ENCODE peak calls at places on chromosomes 6 and 20, in five cellular contexts. One of them, this sample, is unnamed.

GRCh38 chr6:71171478-71172070 is 117.0 kb upstream of the OGFRL1 start:
- DNase-seq in nephron progenitor cell: no peak
- DNase-seq in A549: no peak
- DNase-seq in GM23338: no peak
- DNase-seq in brain microvascular endothelial cell: no peak
- DNase-seq in this sample: no peak

GRCh38 chr20:13533946-13534345 is 104.8 kb downstream of the TASP1 start:
- DNase-seq in nephron progenitor cell: no peak
- DNase-seq in A549: no peak
- DNase-seq in GM23338: no peak
- DNase-seq in brain microvascular endothelial cell: no peak
- DNase-seq in this sample: no peak

GRCh38 chr6:18330548-18331066 is 56.5 kb upstream of the RNF144B start:
- DNase-seq in nephron progenitor cell: no peak
- DNase-seq in A549: no peak
- DNase-seq in GM23338: no peak
- DNase-seq in brain microvascular endothelial cell: no peak
- DNase-seq in this sample: no peak

GRCh38 chr6:107116328-107116892 is 1.1 kb upstream of the BEND3 start:
- DNase-seq in nephron progenitor cell: peak; percentile 39
- DNase-seq in A549: peak; percentile 18
- DNase-seq in GM23338: peak; percentile 96
- DNase-seq in brain microvascular endothelial cell: peak; percentile 22
- DNase-seq in this sample: no peak

GRCh38 chr6:163373240-163373639 is 41.3 kb upstream of the QKI start:
- DNase-seq in nephron progenitor cell: no peak
- DNase-seq in A549: no peak
- DNase-seq in GM23338: no peak
- DNase-seq in brain microvascular endothelial cell: no peak
- DNase-seq in this sample: no peak

GRCh38 chr6:7580927-7581618 is 8.9 kb upstream of the SNRNP48 start:
- DNase-seq in nephron progenitor cell: no peak
- DNase-seq in A549: no peak
- DNase-seq in GM23338: no peak
- DNase-seq in brain microvascular endothelial cell: no peak
- DNase-seq in this sample: no peak

GRCh38 chr6:35258858-35259193 is 709 bp upstream of the ZNF76 start:
- DNase-seq in nephron progenitor cell: no peak
- DNase-seq in A549: no peak
- DNase-seq in GM23338: peak; percentile 67
- DNase-seq in brain microvascular endothelial cell: peak; percentile 50
- DNase-seq in this sample: no peak

GRCh38 chr6:145372671-145373123 is 362.6 kb downstream of the EPM2A start:
- DNase-seq in nephron progenitor cell: no peak
- DNase-seq in A549: no peak
- DNase-seq in GM23338: no peak
- DNase-seq in brain microvascular endothelial cell: peak; percentile 16
- DNase-seq in this sample: no peak

GRCh38 chr6:135506270-135506997 is 8.9 kb upstream of the AHI1 start:
- DNase-seq in nephron progenitor cell: no peak
- DNase-seq in A549: peak; percentile 69
- DNase-seq in GM23338: peak; percentile 57
- DNase-seq in brain microvascular endothelial cell: peak; percentile 38
- DNase-seq in this sample: no peak

GRCh38 chr20:53142651-53143177 is 170.6 kb downstream of the TSHZ2 start:
- DNase-seq in nephron progenitor cell: no peak
- DNase-seq in A549: no peak
- DNase-seq in GM23338: no peak
- DNase-seq in brain microvascular endothelial cell: no peak
- DNase-seq in this sample: no peak

GRCh38 chr20:11112837-11113236 is 439.0 kb upstream of the JAG1 start:
- DNase-seq in nephron progenitor cell: no peak
- DNase-seq in A549: no peak
- DNase-seq in GM23338: no peak
- DNase-seq in brain microvascular endothelial cell: no peak
- DNase-seq in this sample: no peak

GRCh38 chr6:41442800-41443501 is 103.2 kb upstream of the FOXP4 start:
- DNase-seq in nephron progenitor cell: peak; percentile 92
- DNase-seq in A549: no peak
- DNase-seq in GM23338: peak; percentile 95
- DNase-seq in brain microvascular endothelial cell: no peak
- DNase-seq in this sample: no peak

GRCh38 chr6:142568857-142569597 is 267.2 kb downstream of the ADGRG6 start:
- DNase-seq in nephron progenitor cell: no peak
- DNase-seq in A549: no peak
- DNase-seq in GM23338: no peak
- DNase-seq in brain microvascular endothelial cell: peak; percentile 28
- DNase-seq in this sample: peak; percentile 1

GRCh38 chr20:20489054-20489453 is 121.2 kb downstream of the INSM1 start:
- DNase-seq in nephron progenitor cell: no peak
- DNase-seq in A549: no peak
- DNase-seq in GM23338: no peak
- DNase-seq in brain microvascular endothelial cell: no peak
- DNase-seq in this sample: no peak

GRCh38 chr6:150702675-150703074 is 103.0 kb downstream of the PLEKHG1 start:
- DNase-seq in nephron progenitor cell: no peak
- DNase-seq in A549: no peak
- DNase-seq in GM23338: no peak
- DNase-seq in brain microvascular endothelial cell: no peak
- DNase-seq in this sample: no peak

GRCh38 chr20:48393311-48393685 is 434.5 kb downstream of the PREX1 start:
- DNase-seq in nephron progenitor cell: no peak
- DNase-seq in A549: no peak
- DNase-seq in GM23338: no peak
- DNase-seq in brain microvascular endothelial cell: no peak
- DNase-seq in this sample: no peak

GRCh38 chr6:134247271-134247833 is 70.6 kb downstream of the SGK1 start:
- DNase-seq in nephron progenitor cell: no peak
- DNase-seq in A549: no peak
- DNase-seq in GM23338: no peak
- DNase-seq in brain microvascular endothelial cell: no peak
- DNase-seq in this sample: no peak

GRCh38 chr6:33967266-33967767 is 163.5 kb upstream of the MLN start:
- DNase-seq in nephron progenitor cell: no peak
- DNase-seq in A549: no peak
- DNase-seq in GM23338: no peak
- DNase-seq in brain microvascular endothelial cell: no peak
- DNase-seq in this sample: no peak

GRCh38 chr6:122647765-122648164 is 37.6 kb downstream of the PKIB start:
- DNase-seq in nephron progenitor cell: no peak
- DNase-seq in A549: no peak
- DNase-seq in GM23338: no peak
- DNase-seq in brain microvascular endothelial cell: no peak
- DNase-seq in this sample: no peak

GRCh38 chr20:51338692-51339440 is 203.7 kb downstream of the NFATC2 start:
- DNase-seq in nephron progenitor cell: no peak
- DNase-seq in A549: no peak
- DNase-seq in GM23338: no peak
- DNase-seq in brain microvascular endothelial cell: peak; percentile 95
- DNase-seq in this sample: no peak

GRCh38 chr20:42111349-42111748 is 493.2 kb upstream of the CHD6 start:
- DNase-seq in nephron progenitor cell: no peak
- DNase-seq in A549: no peak
- DNase-seq in GM23338: no peak
- DNase-seq in brain microvascular endothelial cell: no peak
- DNase-seq in this sample: no peak

GRCh38 chr6:154510144-154510905 is at the start of gene CNKSR3:
- DNase-seq in nephron progenitor cell: peak; percentile 97
- DNase-seq in A549: peak; percentile 88
- DNase-seq in GM23338: peak; percentile 98
- DNase-seq in brain microvascular endothelial cell: peak; percentile 91
- DNase-seq in this sample: peak; percentile 90

GRCh38 chr6:26104457-26105108 is 17.4 kb downstream of the HFE start:
- DNase-seq in nephron progenitor cell: no peak
- DNase-seq in A549: peak; percentile 75
- DNase-seq in GM23338: peak; percentile 19
- DNase-seq in brain microvascular endothelial cell: no peak
- DNase-seq in this sample: no peak

GRCh38 chr6:37283786-37284185 is 25.8 kb upstream of the TMEM217 start:
- DNase-seq in nephron progenitor cell: no peak
- DNase-seq in A549: no peak
- DNase-seq in GM23338: no peak
- DNase-seq in brain microvascular endothelial cell: no peak
- DNase-seq in this sample: peak; percentile 16

GRCh38 chr20:32672982-32673727 is 586 bp downstream of the C20orf203 start:
- DNase-seq in nephron progenitor cell: no peak
- DNase-seq in A549: no peak
- DNase-seq in GM23338: peak; percentile 71
- DNase-seq in brain microvascular endothelial cell: no peak
- DNase-seq in this sample: no peak

GRCh38 chr20:16368645-16369292 is 204.5 kb downstream of the KIF16B start:
- DNase-seq in nephron progenitor cell: no peak
- DNase-seq in A549: peak; percentile 69
- DNase-seq in GM23338: peak; percentile 23
- DNase-seq in brain microvascular endothelial cell: peak; percentile 66
- DNase-seq in this sample: no peak

GRCh38 chr6:110563711-110564110 is 87.3 kb upstream of the SLC22A16 start:
- DNase-seq in nephron progenitor cell: no peak
- DNase-seq in A549: no peak
- DNase-seq in GM23338: no peak
- DNase-seq in brain microvascular endothelial cell: no peak
- DNase-seq in this sample: no peak

GRCh38 chr20:57966609-57967008 is 256.8 kb upstream of the PMEPA1 start:
- DNase-seq in nephron progenitor cell: no peak
- DNase-seq in A549: no peak
- DNase-seq in GM23338: no peak
- DNase-seq in brain microvascular endothelial cell: no peak
- DNase-seq in this sample: no peak

GRCh38 chr20:57409672-57410397 is 18.6 kb downstream of the RBM38 start:
- DNase-seq in nephron progenitor cell: peak; percentile 67
- DNase-seq in A549: no peak
- DNase-seq in GM23338: no peak
- DNase-seq in brain microvascular endothelial cell: no peak
- DNase-seq in this sample: no peak

GRCh38 chr6:43186019-43186418 is 4.0 kb downstream of the CUL9 start:
- DNase-seq in nephron progenitor cell: no peak
- DNase-seq in A549: no peak
- DNase-seq in GM23338: no peak
- DNase-seq in brain microvascular endothelial cell: no peak
- DNase-seq in this sample: no peak

GRCh38 chr6:41713161-41713649 is 22.2 kb downstream of the TFEB start:
- DNase-seq in nephron progenitor cell: no peak
- DNase-seq in A549: peak; percentile 65
- DNase-seq in GM23338: no peak
- DNase-seq in brain microvascular endothelial cell: no peak
- DNase-seq in this sample: no peak

GRCh38 chr6:169833258-169833794 is 81.9 kb downstream of the ERMARD start:
- DNase-seq in nephron progenitor cell: no peak
- DNase-seq in A549: no peak
- DNase-seq in GM23338: no peak
- DNase-seq in brain microvascular endothelial cell: no peak
- DNase-seq in this sample: no peak

GRCh38 chr6:43867246-43867645 is 97.2 kb downstream of the VEGFA start:
- DNase-seq in nephron progenitor cell: no peak
- DNase-seq in A549: no peak
- DNase-seq in GM23338: no peak
- DNase-seq in brain microvascular endothelial cell: no peak
- DNase-seq in this sample: no peak

GRCh38 chr20:63218701-63219446 is 2.9 kb upstream of the YTHDF1 start:
- DNase-seq in nephron progenitor cell: no peak
- DNase-seq in A549: no peak
- DNase-seq in GM23338: no peak
- DNase-seq in brain microvascular endothelial cell: no peak
- DNase-seq in this sample: no peak
- TF ChIP-seq CTCF in nephron progenitor cell: no peak
- TF ChIP-seq CTCF in A549: no peak
- TF ChIP-seq CTCF in GM23338: no peak
- TF ChIP-seq CTCF in brain microvascular endothelial cell: peak; percentile 11
- TF ChIP-seq CTCF in this sample: no peak

GRCh38 chr6:30614843-30615218 is 2.2 kb downstream of the PPP1R10 start:
- DNase-seq in nephron progenitor cell: peak; percentile 73
- DNase-seq in A549: peak; percentile 95
- DNase-seq in GM23338: peak; percentile 99
- DNase-seq in brain microvascular endothelial cell: peak; percentile 93
- DNase-seq in this sample: peak; percentile 95

GRCh38 chr6:30612687-30613248 is 4.3 kb downstream of the PPP1R10 start:
- DNase-seq in nephron progenitor cell: peak; percentile 18
- DNase-seq in A549: no peak
- DNase-seq in GM23338: no peak
- DNase-seq in brain microvascular endothelial cell: peak; percentile 38
- DNase-seq in this sample: no peak

GRCh38 chr6:30612213-30612612 is 4.8 kb downstream of the PPP1R10 start:
- DNase-seq in nephron progenitor cell: no peak
- DNase-seq in A549: peak; percentile 39
- DNase-seq in GM23338: no peak
- DNase-seq in brain microvascular endothelial cell: no peak
- DNase-seq in this sample: no peak

GRCh38 chr6:30614044-30614842 is 2.8 kb downstream of the PPP1R10 start:
- DNase-seq in nephron progenitor cell: no peak
- DNase-seq in A549: no peak
- DNase-seq in GM23338: no peak
- DNase-seq in brain microvascular endothelial cell: no peak
- DNase-seq in this sample: no peak

GRCh38 chr6:30613251-30614043 is 3.6 kb downstream of the PPP1R10 start:
- DNase-seq in nephron progenitor cell: no peak
- DNase-seq in A549: no peak
- DNase-seq in GM23338: no peak
- DNase-seq in brain microvascular endothelial cell: no peak
- DNase-seq in this sample: no peak
- TF ChIP-seq CTCF in nephron progenitor cell: no peak
- TF ChIP-seq CTCF in A549: no peak
- TF ChIP-seq CTCF in GM23338: no peak
- TF ChIP-seq CTCF in brain microvascular endothelial cell: no peak
- TF ChIP-seq CTCF in this sample: no peak

DNA sequence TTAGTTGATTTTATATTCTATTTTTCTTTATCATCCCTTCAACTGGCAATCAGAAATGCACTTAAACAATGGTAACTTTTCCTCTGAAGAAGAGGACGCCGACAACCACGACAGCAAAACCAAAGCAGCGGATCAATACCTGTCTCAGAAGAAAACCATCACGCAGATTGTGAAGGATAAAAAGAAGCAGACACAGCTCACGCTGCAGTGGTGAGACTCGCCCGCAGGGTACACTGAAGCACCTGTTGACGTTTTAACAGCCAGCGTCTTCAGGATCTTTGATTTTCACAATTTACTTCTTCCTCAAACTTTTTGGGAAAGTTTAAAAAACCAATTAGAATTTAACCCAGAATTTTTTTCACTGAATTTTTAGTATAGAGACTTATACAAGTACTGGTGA is 701 bp downstream of the RFX6 start:
- DNase-seq in nephron progenitor cell: no peak
- DNase-seq in A549: no peak
- DNase-seq in GM23338: peak; percentile 43
- DNase-seq in brain microvascular endothelial cell: no peak
- DNase-seq in this sample: no peak
- TF ChIP-seq CTCF in nephron progenitor cell: peak; percentile 5
- TF ChIP-seq CTCF in A549: no peak
- TF ChIP-seq CTCF in GM23338: peak; percentile 19
- TF ChIP-seq CTCF in brain microvascular endothelial cell: no peak
- TF ChIP-seq CTCF in this sample: no peak

DNA sequence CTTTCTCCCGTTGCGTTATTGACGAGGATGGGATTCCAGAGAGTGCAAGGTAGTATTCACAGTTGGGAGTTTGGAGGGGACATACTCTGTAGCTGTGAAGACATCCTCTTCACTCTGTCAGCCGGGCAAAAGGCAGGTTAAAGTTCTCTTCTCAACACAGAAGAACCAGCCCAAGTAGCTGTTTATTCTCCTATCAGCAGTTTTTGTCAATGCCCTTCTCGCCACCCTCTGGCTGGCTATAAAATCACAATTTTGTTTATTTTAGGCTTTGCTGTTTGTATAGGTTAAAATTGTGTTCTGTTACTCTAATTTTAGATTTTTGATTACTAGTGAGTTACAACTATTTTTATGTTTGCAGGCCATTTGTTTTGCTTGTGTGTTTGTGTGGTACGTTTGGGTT is 37.9 kb upstream of the MAS1 start:
- DNase-seq in nephron progenitor cell: no peak
- DNase-seq in A549: peak; percentile 12
- DNase-seq in GM23338: peak; percentile 43
- DNase-seq in brain microvascular endothelial cell: no peak
- DNase-seq in this sample: no peak
- TF ChIP-seq CTCF in nephron progenitor cell: no peak
- TF ChIP-seq CTCF in A549: peak; percentile 43
- TF ChIP-seq CTCF in GM23338: peak; percentile 49
- TF ChIP-seq CTCF in brain microvascular endothelial cell: peak; percentile 30
- TF ChIP-seq CTCF in this sample: peak; percentile 21